ENCODE peak calls at places on chromosomes 12 and 14, in six cellular contexts. One of them, this sample, is unnamed.
A peak's percentile ranks its signal among the peaks of the same experiment; 100 is the strongest.

GRCh38 chr12:105946541-105946940 is 192.2 kb downstream of the NUAK1 start:
- DNase-seq in keratinocyte: no peak
- DNase-seq in HCT116: no peak
- DNase-seq in AG04450: no peak
- DNase-seq in GM13977: no peak
- DNase-seq in HFF-Myc: no peak
- DNase-seq in this sample: no peak

GRCh38 chr12:75480469-75480949 is at the start of gene GLIPR1:
- DNase-seq in keratinocyte: no peak
- DNase-seq in HCT116: no peak
- DNase-seq in AG04450: peak; percentile 97
- DNase-seq in GM13977: peak; percentile 73
- DNase-seq in HFF-Myc: peak; percentile 89
- DNase-seq in this sample: peak; percentile 95

GRCh38 chr12:5458229-5459050 is 26.5 kb downstream of the NTF3 start:
- DNase-seq in keratinocyte: no peak
- DNase-seq in HCT116: no peak
- DNase-seq in AG04450: no peak
- DNase-seq in GM13977: no peak
- DNase-seq in HFF-Myc: no peak
- DNase-seq in this sample: no peak

GRCh38 chr12:55829967-55830600 is 697 bp upstream of the DNAJC14 start:
- DNase-seq in keratinocyte: no peak
- DNase-seq in HCT116: no peak
- DNase-seq in AG04450: no peak
- DNase-seq in GM13977: peak; percentile 59
- DNase-seq in HFF-Myc: no peak
- DNase-seq in this sample: no peak

GRCh38 chr12:106300761-106301160 is 1.8 kb upstream of the TCP11L2 start:
- DNase-seq in keratinocyte: no peak
- DNase-seq in HCT116: no peak
- DNase-seq in AG04450: no peak
- DNase-seq in GM13977: no peak
- DNase-seq in HFF-Myc: no peak
- DNase-seq in this sample: no peak

GRCh38 chr14:89428556-89429196 is 11.6 kb upstream of the FOXN3 start:
- DNase-seq in keratinocyte: peak; percentile 71
- DNase-seq in HCT116: no peak
- DNase-seq in AG04450: no peak
- DNase-seq in GM13977: no peak
- DNase-seq in HFF-Myc: no peak
- DNase-seq in this sample: no peak

GRCh38 chr14:92737206-92737605 is 11.2 kb downstream of the LGMN start:
- DNase-seq in keratinocyte: no peak
- DNase-seq in HCT116: no peak
- DNase-seq in AG04450: no peak
- DNase-seq in GM13977: no peak
- DNase-seq in HFF-Myc: no peak
- DNase-seq in this sample: no peak

GRCh38 chr12:106133136-106134087 is 5.3 kb downstream of the NUAK1 start:
- DNase-seq in keratinocyte: no peak
- DNase-seq in HCT116: no peak
- DNase-seq in AG04450: no peak
- DNase-seq in GM13977: no peak
- DNase-seq in HFF-Myc: no peak
- DNase-seq in this sample: no peak

GRCh38 chr14:105425823-105426247 is 6.2 kb downstream of the MTA1 start:
- DNase-seq in keratinocyte: no peak
- DNase-seq in HCT116: no peak
- DNase-seq in AG04450: no peak
- DNase-seq in GM13977: no peak
- DNase-seq in HFF-Myc: no peak
- DNase-seq in this sample: no peak

GRCh38 chr12:117036046-117036445 is 63.2 kb downstream of the TESC start:
- DNase-seq in keratinocyte: no peak
- DNase-seq in HCT116: no peak
- DNase-seq in AG04450: no peak
- DNase-seq in GM13977: no peak
- DNase-seq in HFF-Myc: no peak
- DNase-seq in this sample: no peak

GRCh38 chr12:121301876-121302275 is 5.4 kb upstream of the CAMKK2 start:
- DNase-seq in keratinocyte: no peak
- DNase-seq in HCT116: no peak
- DNase-seq in AG04450: no peak
- DNase-seq in GM13977: no peak
- DNase-seq in HFF-Myc: no peak
- DNase-seq in this sample: no peak

GRCh38 chr12:128992550-128992949 is 139.3 kb downstream of the GLT1D1 start:
- DNase-seq in keratinocyte: no peak
- DNase-seq in HCT116: no peak
- DNase-seq in AG04450: no peak
- DNase-seq in GM13977: no peak
- DNase-seq in HFF-Myc: no peak
- DNase-seq in this sample: no peak

GRCh38 chr12:122309564-122310121 is 43.3 kb upstream of the VPS33A start:
- DNase-seq in keratinocyte: no peak
- DNase-seq in HCT116: no peak
- DNase-seq in AG04450: no peak
- DNase-seq in GM13977: no peak
- DNase-seq in HFF-Myc: no peak
- DNase-seq in this sample: no peak

GRCh38 chr12:19960527-19960926 is 407.8 kb upstream of the PDE3A start:
- DNase-seq in keratinocyte: no peak
- DNase-seq in HCT116: no peak
- DNase-seq in AG04450: no peak
- DNase-seq in GM13977: no peak
- DNase-seq in HFF-Myc: no peak
- DNase-seq in this sample: no peak

GRCh38 chr12:26162174-26162573 is 33.2 kb upstream of the SSPN start:
- DNase-seq in keratinocyte: no peak
- DNase-seq in HCT116: no peak
- DNase-seq in AG04450: no peak
- DNase-seq in GM13977: no peak
- DNase-seq in HFF-Myc: no peak
- DNase-seq in this sample: no peak

GRCh38 chr14:24556756-24557155 is 19.3 kb downstream of the CTSG start:
- DNase-seq in keratinocyte: no peak
- DNase-seq in HCT116: no peak
- DNase-seq in AG04450: no peak
- DNase-seq in GM13977: no peak
- DNase-seq in HFF-Myc: no peak
- DNase-seq in this sample: no peak

GRCh38 chr12:3681595-3681921 is 71.4 kb downstream of the CRACR2A start:
- DNase-seq in keratinocyte: no peak
- DNase-seq in HCT116: no peak
- DNase-seq in AG04450: no peak
- DNase-seq in GM13977: no peak
- DNase-seq in HFF-Myc: no peak
- DNase-seq in this sample: no peak

GRCh38 chr12:121537814-121538698 is 42.8 kb downstream of the KDM2B start:
- DNase-seq in keratinocyte: no peak
- DNase-seq in HCT116: no peak
- DNase-seq in AG04450: no peak
- DNase-seq in GM13977: peak; percentile 67
- DNase-seq in HFF-Myc: no peak
- DNase-seq in this sample: no peak

GRCh38 chr12:132557969-132558856 is 52.2 kb downstream of the LRCOL1 start:
- DNase-seq in keratinocyte: no peak
- DNase-seq in HCT116: no peak
- DNase-seq in AG04450: no peak
- DNase-seq in GM13977: no peak
- DNase-seq in HFF-Myc: no peak
- DNase-seq in this sample: no peak

GRCh38 chr14:35740215-35740614 is 68.9 kb downstream of the RALGAPA1 start:
- DNase-seq in keratinocyte: no peak
- DNase-seq in HCT116: no peak
- DNase-seq in AG04450: no peak
- DNase-seq in GM13977: no peak
- DNase-seq in HFF-Myc: no peak
- DNase-seq in this sample: no peak

GRCh38 chr14:98957211-98958047 is 314.6 kb downstream of the BCL11B start:
- DNase-seq in keratinocyte: peak; percentile 50
- DNase-seq in HCT116: no peak
- DNase-seq in AG04450: no peak
- DNase-seq in GM13977: no peak
- DNase-seq in HFF-Myc: no peak
- DNase-seq in this sample: peak; percentile 62

GRCh38 chr14:69318241-69318640 is 58.3 kb downstream of the GALNT16 start:
- DNase-seq in keratinocyte: no peak
- DNase-seq in HCT116: no peak
- DNase-seq in AG04450: no peak
- DNase-seq in GM13977: no peak
- DNase-seq in HFF-Myc: no peak
- DNase-seq in this sample: no peak

GRCh38 chr12:40016960-40017359 is 88.9 kb downstream of the SLC2A13 start:
- DNase-seq in keratinocyte: no peak
- DNase-seq in HCT116: no peak
- DNase-seq in AG04450: peak; percentile 4
- DNase-seq in GM13977: no peak
- DNase-seq in HFF-Myc: peak; percentile 6
- DNase-seq in this sample: no peak

GRCh38 chr14:21275261-21275858 is 4.5 kb upstream of the RPGRIP1 start:
- DNase-seq in keratinocyte: no peak
- DNase-seq in HCT116: no peak
- DNase-seq in AG04450: no peak
- DNase-seq in GM13977: no peak
- DNase-seq in HFF-Myc: no peak
- DNase-seq in this sample: no peak
- TF ChIP-seq CTCF in keratinocyte: no peak
- TF ChIP-seq CTCF in HCT116: no peak
- TF ChIP-seq CTCF in AG04450: no peak
- TF ChIP-seq CTCF in GM13977: no peak
- TF ChIP-seq CTCF in HFF-Myc: no peak
- TF ChIP-seq CTCF in this sample: no peak

DNA sequence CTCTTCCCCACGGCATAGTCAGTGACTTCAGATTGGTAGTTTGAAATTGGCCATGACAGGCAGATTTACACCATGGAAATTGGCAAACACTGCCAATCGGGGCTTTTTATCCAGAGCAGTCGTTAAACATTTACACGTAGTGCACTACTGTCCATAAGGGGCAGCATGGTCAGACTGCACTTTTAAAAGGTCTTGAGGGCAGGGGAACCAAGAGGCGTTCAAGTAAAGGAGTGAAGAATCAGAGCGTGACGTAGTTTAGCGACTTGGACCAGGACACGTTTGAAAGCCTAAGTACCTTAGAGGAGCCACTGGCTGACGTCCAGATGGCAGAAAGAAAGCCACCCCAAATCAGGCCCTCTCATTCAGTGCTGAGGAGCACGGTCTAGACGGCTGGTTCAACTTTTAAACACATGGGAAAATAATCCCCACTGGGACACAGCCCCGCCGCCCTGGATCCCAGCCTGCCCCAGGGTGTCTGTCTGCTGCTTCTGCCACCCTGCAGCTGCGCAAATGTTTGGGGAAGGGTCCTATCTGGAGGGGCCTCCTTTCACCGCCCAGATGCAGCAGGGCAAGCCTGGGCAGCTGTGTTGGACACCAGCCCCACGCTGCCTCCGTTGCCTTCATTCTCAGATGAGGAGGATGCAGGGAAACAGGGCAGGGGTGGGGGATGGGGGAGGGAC is 52.5 kb upstream of the PPP2R5C start:
- DNase-seq in keratinocyte: no peak
- DNase-seq in HCT116: no peak
- DNase-seq in AG04450: no peak
- DNase-seq in GM13977: no peak
- DNase-seq in HFF-Myc: no peak
- DNase-seq in this sample: no peak
- TF ChIP-seq CTCF in keratinocyte: no peak
- TF ChIP-seq CTCF in HCT116: no peak
- TF ChIP-seq CTCF in AG04450: no peak
- TF ChIP-seq CTCF in GM13977: no peak
- TF ChIP-seq CTCF in HFF-Myc: no peak
- TF ChIP-seq CTCF in this sample: no peak

GRCh38 chr14:97791072-97791471 is 993.9 kb downstream of the VRK1 start:
- DNase-seq in keratinocyte: no peak
- DNase-seq in HCT116: no peak
- DNase-seq in AG04450: no peak
- DNase-seq in GM13977: no peak
- DNase-seq in HFF-Myc: no peak
- DNase-seq in this sample: no peak
- TF ChIP-seq CTCF in keratinocyte: no peak
- TF ChIP-seq CTCF in HCT116: no peak
- TF ChIP-seq CTCF in AG04450: no peak
- TF ChIP-seq CTCF in GM13977: no peak
- TF ChIP-seq CTCF in HFF-Myc: no peak
- TF ChIP-seq CTCF in this sample: no peak

GRCh38 chr12:53071591-53072551 is 7.3 kb downstream of the SPRYD3 start:
- DNase-seq in keratinocyte: no peak
- DNase-seq in HCT116: no peak
- DNase-seq in AG04450: no peak
- DNase-seq in GM13977: no peak
- DNase-seq in HFF-Myc: no peak
- DNase-seq in this sample: no peak
- TF ChIP-seq CTCF in keratinocyte: no peak
- TF ChIP-seq CTCF in HCT116: peak; percentile 15
- TF ChIP-seq CTCF in AG04450: peak; percentile 50
- TF ChIP-seq CTCF in GM13977: no peak
- TF ChIP-seq CTCF in HFF-Myc: no peak
- TF ChIP-seq CTCF in this sample: peak; percentile 36

GRCh38 chr14:53954551-53955233 is 1.9 kb downstream of the BMP4 start:
- DNase-seq in keratinocyte: no peak
- DNase-seq in HCT116: no peak
- DNase-seq in AG04450: no peak
- DNase-seq in GM13977: peak; percentile 52
- DNase-seq in HFF-Myc: no peak
- DNase-seq in this sample: no peak
- TF ChIP-seq CTCF in keratinocyte: no peak
- TF ChIP-seq CTCF in HCT116: no peak
- TF ChIP-seq CTCF in AG04450: no peak
- TF ChIP-seq CTCF in GM13977: peak; percentile 11
- TF ChIP-seq CTCF in HFF-Myc: no peak
- TF ChIP-seq CTCF in this sample: no peak

DNA sequence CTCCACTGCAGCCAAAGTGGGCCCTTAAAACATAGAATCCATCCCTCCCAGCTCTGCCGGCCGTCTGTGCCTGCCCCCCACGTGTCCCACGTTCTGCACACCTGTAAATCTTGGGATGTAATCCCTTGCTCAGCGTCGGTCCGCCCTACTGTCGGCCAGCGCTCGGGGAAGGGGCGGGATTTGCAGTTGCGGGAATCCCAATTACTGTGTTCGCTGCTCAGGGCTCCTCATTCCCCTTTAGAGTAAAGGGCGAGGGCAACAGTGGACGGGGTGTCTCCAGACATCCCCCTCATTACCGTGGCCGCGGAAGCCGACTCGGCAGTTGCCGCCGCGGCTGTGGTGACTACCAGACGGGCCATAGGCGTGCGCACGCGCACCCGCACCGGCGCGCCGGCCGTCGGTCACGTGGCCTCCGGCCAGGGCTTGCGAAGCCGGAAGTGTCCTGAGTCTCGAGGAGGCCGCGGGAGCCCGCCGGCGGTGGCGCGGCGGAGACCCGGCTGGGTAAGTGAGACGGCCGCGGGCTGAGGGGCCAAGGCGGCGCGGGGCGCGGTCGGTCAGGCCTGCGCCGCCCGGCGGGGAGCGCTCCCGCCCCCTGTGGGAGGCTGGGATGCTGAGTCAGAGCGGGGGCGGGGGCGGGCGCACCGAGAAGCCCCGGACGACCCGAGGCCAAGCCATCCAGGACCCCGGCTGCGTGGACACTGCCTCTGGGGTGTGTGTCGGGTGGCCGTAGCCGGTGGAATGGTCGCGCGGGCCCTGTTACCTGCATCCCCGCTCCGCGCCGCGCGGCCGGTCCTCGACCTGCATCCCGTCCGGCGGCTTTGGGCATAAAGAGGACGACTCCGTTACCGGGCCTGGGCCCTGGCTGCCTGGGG is at the start of gene TBK1:
- DNase-seq in keratinocyte: peak; percentile 19
- DNase-seq in HCT116: peak; percentile 67
- DNase-seq in AG04450: peak; percentile 57
- DNase-seq in GM13977: peak; percentile 94
- DNase-seq in HFF-Myc: no peak
- DNase-seq in this sample: peak; percentile 60
- TF ChIP-seq CTCF in keratinocyte: no peak
- TF ChIP-seq CTCF in HCT116: no peak
- TF ChIP-seq CTCF in AG04450: no peak
- TF ChIP-seq CTCF in GM13977: no peak
- TF ChIP-seq CTCF in HFF-Myc: no peak
- TF ChIP-seq CTCF in this sample: no peak

This sample was measured in AG09319.